ENCODE peak calls at places on chromosomes 1 and 21, in four cellular contexts. L, T, A and Y are unnamed samples.

GRCh38 chr1:201536542-201536941 is 2.4 kb upstream of the NAV1 start:
- DNase-seq in L (peak), T (no peak), A (no peak), Y (no peak)

GRCh38 chr21:40546657-40547056 is 300.3 kb downstream of the DSCAM start:
- DNase-seq in L (no peak), T (no peak), A (no peak), Y (no peak)

GRCh38 chr1:244050835-244051444 is at the start of gene ZBTB18:
- DNase-seq in L (no peak), T (no peak), A (peak), Y (peak)

GRCh38 chr21:44288251-44289110 is 2.8 kb downstream of the AIRE start:
- DNase-seq in L (no peak), T (no peak), A (no peak), Y (no peak)

GRCh38 chr1:228045871-228046270 is 36.6 kb upstream of the ARF1 start:
- DNase-seq in L (no peak), T (no peak), A (no peak), Y (no peak)

GRCh38 chr1:2534775-2535387 is 4.8 kb upstream of the HES5 start:
- DNase-seq in L (no peak), T (no peak), A (no peak), Y (no peak)

GRCh38 chr1:21666572-21667320 is 2.4 kb downstream of the RAP1GAP start:
- DNase-seq in L (no peak), T (no peak), A (peak), Y (peak)

GRCh38 chr21:18369115-18369514 is 34.5 kb downstream of the TMPRSS15 start:
- DNase-seq in L (peak), T (no peak), A (peak), Y (peak)

GRCh38 chr1:8059161-8059622 is 33.1 kb upstream of the ERRFI1 start:
- DNase-seq in L (no peak), T (no peak), A (no peak), Y (no peak)

GRCh38 chr21:31255846-31256395 is 88.1 kb downstream of the TIAM1 start:
- DNase-seq in L (no peak), T (no peak), A (no peak), Y (peak)

GRCh38 chr1:78155121-78155520 is 109.4 kb downstream of the GIPC2 start:
- DNase-seq in L (no peak), T (no peak), A (no peak), Y (no peak)

GRCh38 chr1:156627313-156627880 is 8.2 kb downstream of the HAPLN2 start:
- DNase-seq in L (peak), T (no peak), A (peak), Y (peak)

GRCh38 chr21:42793774-42794173 is 85.6 kb downstream of the WDR4 start:
- DNase-seq in L (no peak), T (no peak), A (no peak), Y (no peak)